ENCODE peak calls at places on chromosomes 13 and 19, in ten cellular contexts. S is fibroblast of lung, B is breast epithelium, C is pancreas, Q is testis, K is BJ, R is Peyer's patch, Z is stomach, D is sigmoid colon, G is uterus. T is an unnamed sample.

GRCh38 chr19:45179063-45179847 is 671 bp downstream of the BLOC1S3 start:
- DNase-seq in K (no peak), D (no peak), Q (peak; percentile 65), Z (peak; percentile 55), R (peak; percentile 70), C (no peak), S (no peak), G (peak; percentile 38), B (no peak), T (no peak)

GRCh38 chr13:30170569-30170968 is 136.8 kb downstream of the KATNAL1 start:
- DNase-seq in K (no peak), G (no peak), Q (no peak), S (no peak), C (no peak), D (no peak), Z (no peak), B (no peak), R (no peak), T (no peak)

GRCh38 chr13:113404723-113405471 is 41.0 kb upstream of the GRTP1 start:
- DNase-seq in K (no peak), G (no peak), R (peak; percentile 24), D (peak; percentile 53), S (no peak), B (no peak), Q (no peak), Z (no peak), C (no peak), T (no peak)

GRCh38 chr19:7868671-7869452 is 5.3 kb downstream of the PRR36 start:
- DNase-seq in D (no peak), Z (peak; percentile 84), K (no peak), C (peak; percentile 84), B (peak; percentile 68), S (peak; percentile 44), G (peak; percentile 69), Q (peak; percentile 74), R (peak; percentile 86), T (no peak)

GRCh38 chr13:97726664-97727235 is 226.7 kb upstream of the IPO5 start:
- DNase-seq in C (no peak), D (no peak), G (no peak), K (no peak), B (no peak), S (peak; percentile 68), Q (no peak), R (no peak), Z (no peak), T (no peak)

GRCh38 chr19:18109731-18110671 is 12.4 kb downstream of the MAST3 start:
- DNase-seq in Z (peak; percentile 66), K (no peak), S (no peak), D (peak; percentile 74), B (no peak), C (peak; percentile 67), Q (peak; percentile 35), R (peak; percentile 89), G (peak; percentile 31), T (no peak)

GRCh38 chr13:24042710-24043440 is 117.6 kb upstream of the SPATA13 start:
- DNase-seq in Q (no peak), Z (no peak), B (no peak), G (no peak), D (no peak), S (no peak), K (no peak), R (no peak), C (no peak), T (no peak)

GRCh38 chr19:46748325-46749109 is 2.3 kb upstream of the STRN4 start:
- DNase-seq in G (no peak), C (no peak), D (no peak), R (peak; percentile 76), Q (peak; percentile 88), B (no peak), S (peak; percentile 71), Z (peak; percentile 69), K (no peak), T (no peak)

GRCh38 chr19:19040417-19040816 is 7.0 kb downstream of the ARMC6 start:
- DNase-seq in Q (peak; percentile 68), B (peak; percentile 76), K (peak; percentile 67), D (peak; percentile 89), S (peak; percentile 97), G (peak; percentile 65), R (no peak), C (peak; percentile 80), Z (peak; percentile 85), T (peak; percentile 81)

GRCh38 chr13:21826214-21827015 is 155.5 kb downstream of the FGF9 start:
- DNase-seq in K (no peak), R (no peak), C (no peak), Q (no peak), Z (no peak), D (no peak), S (no peak), G (no peak), B (no peak), T (no peak)

GRCh38 chr13:75927183-75927582 is 291.1 kb downstream of the LMO7 start:
- DNase-seq in Z (no peak), S (no peak), Q (no peak), D (no peak), C (no peak), G (no peak), B (no peak), K (no peak), R (no peak), T (no peak)
- TF ChIP-seq CTCF in Z (no peak), S (no peak), Q (no peak), D (no peak), C (no peak), G (no peak), B (no peak), K (no peak), R (no peak), T (no peak)

GRCh38 chr13:79933389-79933788 is 407.5 kb downstream of the SPRY2 start:
- DNase-seq in R (no peak), G (no peak), B (no peak), Z (no peak), C (no peak), Q (no peak), K (no peak), D (no peak), S (no peak), T (no peak)
- H3K4me3 ChIP-seq in R (no peak overlapping the region), G (no peak overlapping the region), B (no peak overlapping the region), Z (no peak overlapping the region), C (no peak overlapping the region), Q (no peak overlapping the region), K (no peak overlapping the region), D (no peak overlapping the region), S (no peak overlapping the region), T (no peak overlapping the region)

DNA sequence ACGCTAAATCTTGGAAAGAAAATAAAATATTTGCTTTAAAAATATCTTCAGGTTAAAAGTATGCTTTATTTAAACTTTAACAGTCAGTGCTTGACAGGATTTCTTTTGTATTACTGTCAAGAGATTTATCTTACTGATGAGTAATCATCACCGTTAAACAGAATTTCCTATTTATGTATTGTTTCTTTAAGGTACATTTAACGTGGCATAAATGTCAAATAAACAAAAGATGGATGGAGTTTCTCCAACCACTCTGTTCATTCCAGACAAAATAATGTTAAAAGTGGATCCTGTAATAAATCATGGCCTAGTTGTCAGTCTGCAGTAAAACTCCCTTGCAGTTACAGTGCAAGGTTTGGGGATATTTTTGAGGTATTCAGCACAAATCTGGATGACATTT is 298.3 kb downstream of the DIAPH3 start:
- DNase-seq in S (no peak), B (no peak), K (no peak), R (no peak), C (no peak), Q (no peak), G (no peak), D (no peak), Z (no peak), T (no peak)
- H3K36me3 ChIP-seq in S (no peaks in the 10 kb centered on the region), B (no peaks in the 10 kb centered on the region), K (no peaks in the 10 kb centered on the region), R (no peaks in the 10 kb centered on the region), C (no peaks in the 10 kb centered on the region), Q (no peaks in the 10 kb centered on the region), G (no peaks in the 10 kb centered on the region), D (no peaks in the 10 kb centered on the region), Z (no peaks in the 10 kb centered on the region), T (no peaks in the 10 kb centered on the region)

GRCh38 chr13:60577761-60578160 is 180.7 kb downstream of the TDRD3 start:
- DNase-seq in Q (no peak), B (no peak), D (no peak), K (no peak), C (no peak), S (no peak), Z (no peak), G (no peak), R (no peak), T (no peak)

GRCh38 chr13:60584976-60585375 is 188.0 kb downstream of the TDRD3 start:
- DNase-seq in Z (no peak), D (no peak), K (no peak), S (no peak), Q (no peak), B (no peak), C (no peak), R (no peak), G (no peak), T (no peak)

GRCh38 chr13:60583911-60584753 is 187.1 kb downstream of the TDRD3 start:
- DNase-seq in C (no peak), G (peak; percentile 32), S (peak; percentile 58), D (no peak), K (no peak), Q (peak; percentile 19), B (no peak), Z (no peak), R (no peak), T (no peak)

GRCh38 chr13:60583196-60583908 is 186.3 kb downstream of the TDRD3 start:
- DNase-seq in K (no peak), S (peak; percentile 59), Z (no peak), Q (no peak), D (no peak), C (no peak), G (no peak), B (no peak), R (no peak), T (no peak)
- TF ChIP-seq CTCF in K (peak; percentile 10), S (peak; percentile 46), Z (no peak), Q (no peak), D (no peak), C (no peak), G (no peak), B (no peak), R (no peak), T (no peak)

DNA sequence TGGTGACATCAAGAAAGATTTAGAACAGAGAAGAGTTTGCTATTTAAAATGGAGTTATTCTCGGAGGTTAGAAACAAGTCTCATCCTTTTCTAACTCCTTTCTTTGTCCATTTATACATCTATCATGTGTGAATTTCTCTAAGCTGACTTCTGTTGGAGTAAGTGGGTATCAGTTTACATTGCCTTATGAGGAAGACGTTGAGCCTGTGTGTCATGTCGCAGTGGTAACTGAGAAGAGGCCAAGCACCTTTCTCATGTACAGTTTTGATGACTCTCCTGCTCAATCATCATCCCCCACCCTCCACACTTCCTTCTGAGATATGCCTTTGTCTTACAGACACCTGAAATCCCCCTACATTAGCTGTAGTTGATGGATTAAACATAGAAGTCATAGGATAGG is 624.8 kb downstream of the LIG4 start:
- DNase-seq in G (no peak), Z (no peak), S (peak; percentile 14), Q (no peak), B (no peak), D (no peak), R (no peak), K (no peak), C (no peak), T (no peak)
- H3K4me3 ChIP-seq in G (no peak overlapping the region), Z (no peak overlapping the region), S (no peak overlapping the region), Q (no peak overlapping the region), B (no peak overlapping the region), D (no peak overlapping the region), R (no peak overlapping the region), K (no peak overlapping the region), C (no peak overlapping the region), T (no peak overlapping the region)

T was measured in right atrium auricular region.